ENCODE peak calls at places on chromosomes 2 and 18, in four cellular contexts. One of them, this sample, is unnamed.

GRCh38 chr2:33168973-33169372 is 222.2 kb downstream of the LTBP1 start:
- DNase-seq in skeletal muscle cell: no peak
- DNase-seq in Daoy: no peak
- DNase-seq in MV-4-11: no peak
- DNase-seq in this sample: no peak

GRCh38 chr18:33116376-33116775 is 324.1 kb downstream of the CCDC178 start:
- DNase-seq in skeletal muscle cell: no peak
- DNase-seq in Daoy: peak
- DNase-seq in MV-4-11: no peak
- DNase-seq in this sample: no peak

GRCh38 chr18:36296591-36297418 is 708 bp upstream of the FHOD3 start:
- DNase-seq in skeletal muscle cell: peak
- DNase-seq in Daoy: peak
- DNase-seq in MV-4-11: no peak
- DNase-seq in this sample: no peak

GRCh38 chr2:231701456-231702373 is 6.6 kb upstream of the PTMA start:
- DNase-seq in skeletal muscle cell: no peak
- DNase-seq in Daoy: peak
- DNase-seq in MV-4-11: no peak
- DNase-seq in this sample: no peak

GRCh38 chr2:235669983-235670962 is 176.4 kb downstream of the AGAP1 start:
- DNase-seq in skeletal muscle cell: peak
- DNase-seq in Daoy: peak
- DNase-seq in MV-4-11: no peak
- DNase-seq in this sample: no peak

GRCh38 chr2:238024986-238025385 is 35.8 kb upstream of the SCLY start:
- DNase-seq in skeletal muscle cell: peak
- DNase-seq in Daoy: peak
- DNase-seq in MV-4-11: peak
- DNase-seq in this sample: no peak

GRCh38 chr2:62293490-62294212 is 97.7 kb downstream of the B3GNT2 start:
- DNase-seq in skeletal muscle cell: no peak
- DNase-seq in Daoy: peak
- DNase-seq in MV-4-11: no peak
- DNase-seq in this sample: no peak

GRCh38 chr2:58039170-58039611 is 7.4 kb upstream of the VRK2 start:
- DNase-seq in skeletal muscle cell: peak
- DNase-seq in Daoy: peak
- DNase-seq in MV-4-11: peak
- DNase-seq in this sample: no peak

GRCh38 chr2:220932041-220932440 is 640.1 kb downstream of the EPHA4 start:
- DNase-seq in skeletal muscle cell: no peak
- DNase-seq in Daoy: no peak
- DNase-seq in MV-4-11: no peak
- DNase-seq in this sample: no peak

GRCh38 chr18:57841568-57841967 is 38.5 kb upstream of the ATP8B1 start:
- DNase-seq in skeletal muscle cell: no peak
- DNase-seq in Daoy: no peak
- DNase-seq in MV-4-11: no peak
- DNase-seq in this sample: no peak

GRCh38 chr2:10029875-10030223 is 13.5 kb upstream of the KLF11 start:
- DNase-seq in skeletal muscle cell: no peak
- DNase-seq in Daoy: no peak
- DNase-seq in MV-4-11: no peak
- DNase-seq in this sample: no peak